ENCODE peak calls at places on chromosomes 1 and 21, in seven cellular contexts. M, R, B, D, X, Q and P are unnamed samples.
A peak's percentile ranks its signal among the peaks of the same experiment; 100 is the strongest.

GRCh38 chr1:86296305-86297205 is 99.6 kb downstream of the ODF2L start:
- DNase-seq in X (no peak), Q (no peak), M (no peak), R (no peak), B (no peak), D (no peak), P (no peak)

GRCh38 chr1:115839706-115840095 is 1.2 kb downstream of the NHLH2 start:
- DNase-seq in Q (no peak), B (peak; percentile 32), X (no peak), M (no peak), D (no peak), R (no peak), P (no peak)

GRCh38 chr1:14479865-14480264 is 118.6 kb upstream of the KAZN start:
- DNase-seq in X (no peak), D (no peak), B (no peak), M (peak; percentile 15), R (no peak), Q (no peak), P (peak; percentile 36)

GRCh38 chr1:172674831-172675613 is 16.1 kb downstream of the FASLG start:
- DNase-seq in B (peak; percentile 54), Q (no peak), M (no peak), X (no peak), D (no peak), R (no peak), P (no peak)

GRCh38 chr1:200153277-200154055 is 126.0 kb downstream of the NR5A2 start:
- DNase-seq in D (no peak), Q (no peak), B (no peak), X (no peak), M (no peak), R (peak; percentile 15), P (no peak)

GRCh38 chr1:151611288-151611790 is 511 bp upstream of the SNX27 start:
- DNase-seq in Q (no peak), M (peak; percentile 71), D (no peak), B (peak; percentile 86), R (no peak), X (no peak), P (peak; percentile 85)

GRCh38 chr1:192974701-192975100 is 84.5 kb downstream of the UCHL5 start:
- DNase-seq in D (no peak), B (peak; percentile 36), M (no peak), X (peak; percentile 81), Q (no peak), R (no peak), P (no peak)

GRCh38 chr1:22330763-22331119 is 120.9 kb upstream of the ZBTB40 start:
- DNase-seq in B (no peak), Q (no peak), X (no peak), R (no peak), D (no peak), M (no peak), P (no peak)

GRCh38 chr1:201884472-201884871 is 4.2 kb upstream of the SHISA4 start:
- DNase-seq in R (no peak), X (no peak), Q (no peak), B (no peak), D (no peak), M (no peak), P (no peak)

GRCh38 chr1:236868625-236869467 is 73.8 kb downstream of the MTR start:
- DNase-seq in R (peak; percentile 58), X (peak; percentile 51), D (peak; percentile 71), M (peak; percentile 54), B (peak; percentile 70), Q (peak; percentile 68), P (peak; percentile 65)

GRCh38 chr1:245059806-245060424 is 94.9 kb upstream of the KIF26B start:
- DNase-seq in M (no peak), B (no peak), R (no peak), X (no peak), D (peak; percentile 47), Q (no peak), P (no peak)

GRCh38 chr1:248842781-248843331 is 4.8 kb downstream of the ZNF672 start:
- DNase-seq in Q (no peak), B (no peak), D (no peak), X (no peak), R (no peak), M (no peak), P (no peak)

GRCh38 chr1:14910947-14911721 is 242.4 kb upstream of the TMEM51 start:
- DNase-seq in M (no peak), Q (no peak), R (no peak), D (no peak), B (peak; percentile 26), X (no peak), P (no peak)

GRCh38 chr21:15289896-15290841 is 225.4 kb upstream of the NRIP1 start:
- DNase-seq in X (no peak), D (peak; percentile 86), M (no peak), Q (peak; percentile 87), R (peak; percentile 91), B (peak; percentile 8), P (peak; percentile 62)

DNA sequence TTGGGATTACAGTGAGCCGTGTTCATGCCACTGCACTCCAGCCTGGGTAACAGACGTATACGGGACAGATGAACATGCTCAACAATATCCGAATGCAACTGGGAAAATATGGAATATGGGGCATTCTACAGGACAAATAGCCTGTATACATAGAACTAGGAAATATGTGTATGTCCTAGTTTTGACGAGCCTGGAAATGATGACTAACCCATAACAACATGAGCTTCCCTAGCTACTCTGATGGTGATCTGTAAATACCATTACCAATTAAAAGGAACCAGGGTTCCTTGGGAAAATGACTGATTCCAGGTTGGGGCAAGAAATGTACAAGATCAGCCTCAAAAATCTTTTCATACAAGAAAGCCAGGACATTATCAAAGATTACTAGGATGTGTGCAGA is 42.8 kb upstream of the ARTN start:
- DNase-seq in R (no peak), M (peak; percentile 32), D (no peak), Q (no peak), B (peak; percentile 40), X (no peak), P (no peak)
- TF ChIP-seq EZH2 in R (no peak), M (no peak), D (no peak), Q (no peak), B (no peak), X (no peak), P (no peak)

GRCh38 chr1:1038694-1039093 is 18.8 kb downstream of the AGRN start:
- DNase-seq in X (no peak), Q (no peak), B (no peak), D (no peak), R (no peak), M (no peak), P (no peak)
- H2AFZ ChIP-seq in X (no peak overlapping the region), Q (no peak overlapping the region), B (no peak overlapping the region), D (no peak overlapping the region), R (no peak overlapping the region), M (no peak overlapping the region), P (no peak overlapping the region)

GRCh38 chr1:27491748-27492700 is 2.1 kb upstream of the WASF2 start:
- DNase-seq in X (no peak), R (peak; percentile 32), D (no peak), Q (no peak), M (no peak), B (peak; percentile 34), P (no peak)
- TF ChIP-seq EZH2phosphoT487 in X (no peak), R (no peak), D (no peak), Q (no peak), M (no peak), B (no peak), P (no peak)

DNA sequence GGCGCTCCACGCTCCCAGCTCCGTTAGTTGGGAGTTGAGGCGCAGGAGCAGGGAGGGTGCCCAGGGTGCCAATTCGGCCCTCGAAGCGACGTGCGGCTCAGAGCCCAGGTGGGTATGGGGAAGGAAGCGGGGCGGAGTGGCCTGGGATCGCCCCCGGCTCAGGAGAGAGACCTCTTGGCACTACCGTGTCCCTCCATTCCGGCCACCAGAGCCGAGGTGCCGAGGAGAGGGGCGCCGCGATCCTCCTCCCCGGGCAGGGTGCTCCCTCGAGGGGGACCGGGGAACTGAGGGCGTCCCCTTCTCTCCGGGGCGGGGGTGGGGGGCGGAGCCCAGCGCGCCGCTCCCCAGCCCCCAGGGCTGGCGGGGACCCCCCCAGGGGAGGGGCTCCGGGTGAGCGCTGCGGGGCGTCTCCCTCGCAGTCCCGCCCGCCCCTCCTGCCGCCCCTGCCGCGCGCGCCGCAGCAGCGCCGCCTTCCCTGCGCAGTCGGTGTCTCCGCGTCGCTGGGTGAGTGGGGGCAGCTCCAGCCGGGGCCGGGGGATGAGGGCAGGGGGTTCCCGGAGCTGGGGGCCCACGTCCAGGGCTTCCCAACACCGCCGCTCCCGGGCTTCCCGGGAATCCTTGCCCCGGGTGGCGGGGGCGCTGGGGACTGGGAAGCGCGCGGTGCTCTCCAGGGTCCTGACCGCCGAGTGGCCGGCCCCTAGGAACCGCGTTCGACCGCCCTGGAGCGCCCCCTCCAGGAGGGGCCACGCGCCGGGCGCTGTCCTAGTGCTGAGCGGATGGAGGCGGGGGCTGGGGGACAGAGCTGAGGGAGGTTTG is at the start of gene HPCA:
- DNase-seq in B (peak; percentile 81), X (no peak), D (peak; percentile 93), M (peak; percentile 51), R (peak; percentile 28), Q (peak; percentile 96), P (peak; percentile 92)
- TF ChIP-seq EZH2 in B (no peak), X (no peak), D (no peak), M (no peak), R (no peak), Q (no peak), P (no peak)

GRCh38 chr1:119659628-119660027 is 11.6 kb upstream of the ZNF697 start:
- DNase-seq in Q (peak; percentile 60), R (no peak), X (no peak), B (no peak), D (peak; percentile 72), M (no peak), P (no peak)
- H2AFZ ChIP-seq in Q (peak overlapping the region; percentile 56), R (no peak overlapping the region), X (no peak overlapping the region), B (no peak overlapping the region), D (no peak overlapping the region), M (peak overlapping the region; percentile 56), P (no peak overlapping the region)

GRCh38 chr1:243343970-243344749 is 88.3 kb downstream of the SDCCAG8 start:
- DNase-seq in Q (peak; percentile 74), X (peak; percentile 8), M (peak; percentile 88), R (peak; percentile 75), B (peak; percentile 65), D (peak; percentile 87), P (peak; percentile 84)
- TF ChIP-seq EZH2phosphoT487 in Q (no peak), X (no peak), M (no peak), R (no peak), B (no peak), D (no peak), P (no peak)

DNA sequence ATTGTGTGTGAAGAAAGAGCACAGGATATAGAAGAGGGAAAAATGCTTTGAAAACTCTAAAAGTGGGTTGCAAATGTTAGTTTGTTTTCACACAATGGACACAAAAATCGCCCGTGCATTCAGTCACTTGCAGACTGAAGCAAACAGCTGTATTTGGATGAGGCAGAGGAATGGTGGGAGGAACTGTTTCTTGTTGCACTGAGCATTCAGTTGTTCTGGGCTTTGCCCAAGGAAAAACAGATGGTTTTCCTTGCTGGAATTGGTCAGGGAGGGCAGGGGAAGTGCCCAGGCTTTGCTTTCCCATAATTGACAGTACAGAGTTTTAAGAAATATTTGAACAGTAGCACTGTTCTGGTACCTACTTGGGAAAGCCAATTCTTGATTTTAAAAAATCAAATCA is 19.5 kb upstream of the WARS2 start:
- DNase-seq in M (no peak), R (no peak), D (no peak), Q (no peak), X (no peak), B (peak; percentile 49), P (no peak)
- TF ChIP-seq EZH2 in M (no peak), R (no peak), D (no peak), Q (no peak), X (no peak), B (no peak), P (no peak)